ENCODE peak calls at places on chromosomes 16 and 17, in ten cellular contexts. Z, L, S, B, J, X, Y, U, D and P are unnamed samples. For H3K4me1, the result is how much of the 10 kb centered on the place peaks cover.

GRCh38 chr16:79278506-79278905 is 322.0 kb downstream of the MAF start:
- DNase-seq in Z (no peak), L (no peak), S (no peak), B (peak), J (no peak), X (no peak), Y (no peak), U (no peak), D (no peak), P (no peak)

GRCh38 chr16:642189-643049 is 791 bp downstream of the MCRIP2 start:
- DNase-seq in Z (peak), L (peak), S (no peak), B (peak), J (no peak), X (peak), Y (no peak), U (peak), D (peak), P (peak)

GRCh38 chr17:61362852-61363600 is 36.6 kb upstream of the TBX2 start:
- DNase-seq in Z (no peak), L (no peak), S (no peak), B (no peak), J (no peak), X (no peak), Y (no peak), U (no peak), D (no peak), P (no peak)

GRCh38 chr16:79054593-79054992 is 545.9 kb downstream of the MAF start:
- DNase-seq in Z (no peak), L (no peak), S (no peak), B (no peak), J (no peak), X (no peak), Y (no peak), U (no peak), D (no peak), P (no peak)

GRCh38 chr17:20965492-20965891 is 77.3 kb downstream of the USP22 start:
- DNase-seq in Z (no peak), L (no peak), S (no peak), B (no peak), J (no peak), X (no peak), Y (no peak), U (no peak), D (no peak), P (no peak)

GRCh38 chr16:56941856-56942331 is 10.0 kb downstream of the HERPUD1 start:
- DNase-seq in Z (no peak), L (no peak), S (no peak), B (no peak), J (no peak), X (no peak), Y (no peak), U (no peak), D (no peak), P (no peak)

GRCh38 chr17:67818110-67819002 is 6.9 kb upstream of the BPTF start:
- DNase-seq in Z (no peak), L (peak), S (no peak), B (no peak), J (no peak), X (no peak), Y (no peak), U (no peak), D (no peak), P (peak)

GRCh38 chr17:34539881-34540280 is 39.5 kb upstream of the TMEM132E start:
- DNase-seq in Z (no peak), L (no peak), S (no peak), B (no peak), J (no peak), X (no peak), Y (no peak), U (no peak), D (no peak), P (no peak)

GRCh38 chr16:760065-760464 is 469 bp upstream of the MSLN start:
- DNase-seq in Z (no peak), L (no peak), S (no peak), B (no peak), J (no peak), X (no peak), Y (no peak), U (no peak), D (no peak), P (no peak)

GRCh38 chr16:22739077-22739476 is 74.9 kb upstream of the HS3ST2 start:
- DNase-seq in Z (no peak), L (no peak), S (no peak), B (no peak), J (no peak), X (no peak), Y (no peak), U (no peak), D (no peak), P (no peak)

GRCh38 chr17:17151962-17152361 is 54.2 kb downstream of the PLD6 start:
- DNase-seq in Z (peak), L (peak), S (no peak), B (no peak), J (peak), X (peak), Y (peak), U (peak), D (peak), P (no peak)

GRCh38 chr17:8785547-8786412 is 13.4 kb downstream of the MFSD6L start:
- DNase-seq in Z (peak), L (peak), S (peak), B (peak), J (peak), X (peak), Y (peak), U (peak), D (peak), P (peak)

GRCh38 chr17:7750321-7750821 is 32.8 kb downstream of the DNAH2 start:
- DNase-seq in Z (no peak), L (no peak), S (no peak), B (no peak), J (no peak), X (no peak), Y (peak), U (peak), D (no peak), P (no peak)

GRCh38 chr16:67598527-67598926 is 36.2 kb downstream of the CTCF start:
- DNase-seq in Z (no peak), L (no peak), S (no peak), B (no peak), J (no peak), X (no peak), Y (peak), U (peak), D (no peak), P (no peak)

GRCh38 chr16:86931410-86931941 is 353.1 kb downstream of the FOXL1 start:
- DNase-seq in Z (no peak), L (peak), S (no peak), B (no peak), J (no peak), X (no peak), Y (peak), U (peak), D (no peak), P (no peak)

GRCh38 chr16:71854369-71854948 is 8.7 kb downstream of the ATXN1L start:
- DNase-seq in Z (no peak), L (no peak), S (no peak), B (no peak), J (no peak), X (no peak), Y (no peak), U (no peak), D (no peak), P (no peak)

GRCh38 chr17:8209909-8210760 is at the start of gene AURKB:
- DNase-seq in Z (peak), L (peak), S (peak), B (peak), J (peak), X (peak), Y (peak), U (peak), D (peak), P (peak)

GRCh38 chr16:2966043-2966802 is 2.1 kb downstream of the KREMEN2 start:
- DNase-seq in Z (no peak), L (no peak), S (no peak), B (no peak), J (no peak), X (no peak), Y (no peak), U (no peak), D (no peak), P (no peak)

GRCh38 chr17:78933959-78934568 is 8.9 kb upstream of the TIMP2 start:
- DNase-seq in Z (peak), L (peak), S (no peak), B (no peak), J (peak), X (peak), Y (peak), U (peak), D (peak), P (peak)

GRCh38 chr17:1259910-1260389 is 10.3 kb upstream of the BHLHA9 start:
- DNase-seq in Z (no peak), L (no peak), S (no peak), B (peak), J (no peak), X (no peak), Y (no peak), U (peak), D (no peak), P (no peak)

GRCh38 chr17:42362245-42362961 is 25.8 kb downstream of the STAT3 start:
- DNase-seq in Z (no peak), L (no peak), S (no peak), B (peak), J (no peak), X (peak), Y (no peak), U (peak), D (no peak), P (no peak)

GRCh38 chr16:87391324-87391949 is 699 bp upstream of the MAP1LC3B start:
- DNase-seq in Z (peak), L (peak), S (no peak), B (no peak), J (no peak), X (peak), Y (no peak), U (peak), D (peak), P (peak)

GRCh38 chr16:13480801-13481200 is 439.2 kb upstream of the ERCC4 start:
- DNase-seq in Z (no peak), L (no peak), S (no peak), B (no peak), J (no peak), X (no peak), Y (no peak), U (no peak), D (no peak), P (no peak)

GRCh38 chr17:27449541-27449940 is 6.7 kb upstream of the KSR1 start:
- DNase-seq in Z (no peak), L (no peak), S (no peak), B (no peak), J (no peak), X (no peak), Y (no peak), U (no peak), D (no peak), P (no peak)

GRCh38 chr17:41002814-41003213 is 3.1 kb upstream of the KRTAP3-2 start:
- DNase-seq in Z (no peak), L (no peak), S (no peak), B (no peak), J (no peak), X (no peak), Y (peak), U (peak), D (no peak), P (no peak)

GRCh38 chr16:27779719-27780161 is 229.8 kb downstream of the KATNIP start:
- DNase-seq in Z (peak), L (peak), S (no peak), B (no peak), J (no peak), X (peak), Y (peak), U (peak), D (peak), P (peak)

GRCh38 chr16:306911-307370 is 24.0 kb downstream of the PDIA2 start:
- DNase-seq in Z (no peak), L (no peak), S (no peak), B (no peak), J (no peak), X (no peak), Y (no peak), U (no peak), D (no peak), P (no peak)

GRCh38 chr16:67525176-67525860 is 3.3 kb upstream of the RIPOR1 start:
- DNase-seq in Z (no peak), L (no peak), S (no peak), B (no peak), J (no peak), X (no peak), Y (peak), U (no peak), D (no peak), P (no peak)

GRCh38 chr16:69833357-69833781 is 71.2 kb downstream of the WWP2 start:
- DNase-seq in Z (no peak), L (no peak), S (no peak), B (no peak), J (no peak), X (no peak), Y (peak), U (peak), D (no peak), P (peak)

GRCh38 chr17:43020789-43021738 is 1.1 kb downstream of the VAT1 start:
- DNase-seq in Z (peak), L (peak), S (no peak), B (no peak), J (peak), X (peak), Y (peak), U (peak), D (peak), P (peak)

GRCh38 chr16:56657555-56658430 is at the start of gene MT1F:
- DNase-seq in Z (peak), L (peak), S (peak), B (peak), J (peak), X (peak), Y (peak), U (peak), D (peak), P (peak)

GRCh38 chr17:6575596-6575988 is 19.2 kb upstream of the PITPNM3 start:
- DNase-seq in Z (no peak), L (no peak), S (no peak), B (no peak), J (no peak), X (no peak), Y (no peak), U (no peak), D (no peak), P (no peak)

GRCh38 chr17:18258356-18259038 is at the start of gene FLII:
- DNase-seq in Z (peak), L (peak), S (no peak), B (peak), J (no peak), X (no peak), Y (peak), U (peak), D (peak), P (peak)

GRCh38 chr16:11494029-11494428 is 92.7 kb downstream of the LITAF start:
- DNase-seq in Z (no peak), L (no peak), S (no peak), B (no peak), J (no peak), X (no peak), Y (no peak), U (no peak), D (no peak), P (no peak)

GRCh38 chr17:180380-181212 is 854 bp downstream of the DOC2B start:
- DNase-seq in Z (no peak), L (no peak), S (no peak), B (no peak), J (no peak), X (no peak), Y (no peak), U (peak), D (no peak), P (no peak)

GRCh38 chr17:67216544-67217320 is 28.3 kb downstream of the HELZ start:
- DNase-seq in Z (no peak), L (no peak), S (no peak), B (no peak), J (no peak), X (no peak), Y (no peak), U (no peak), D (no peak), P (no peak)

DNA sequence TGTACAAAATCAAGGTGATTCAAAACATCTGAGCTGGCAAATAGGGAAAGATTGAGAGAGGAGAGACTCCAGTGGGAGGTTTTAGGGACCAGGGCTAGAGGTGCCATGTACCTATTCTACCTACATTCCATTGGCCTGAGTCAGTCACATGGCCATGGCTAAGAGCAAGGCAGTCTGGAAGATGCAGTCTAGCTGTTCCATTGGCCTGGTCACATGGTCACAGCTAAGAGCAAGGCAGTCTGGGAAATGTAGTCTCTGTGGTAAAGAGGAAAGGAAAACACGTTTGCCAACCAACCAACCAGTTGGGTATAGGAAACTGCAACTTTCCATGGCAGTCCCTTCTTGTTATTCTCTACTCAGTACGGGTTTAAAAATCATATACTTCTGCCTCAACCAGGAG is 369.1 kb downstream of the XYLT1 start:
- DNase-seq in Z (no peak), L (peak), S (peak), B (peak), J (no peak), X (no peak), Y (peak), U (no peak), D (no peak), P (peak)
- H3K4me1 ChIP-seq in Z (under half), L (under half), S (under half), B (under half), J (under half), X (under half), Y (under half), U (under half), D (under half), P (under half)

GRCh38 chr16:30030011-30030685 is 923 bp downstream of the TLCD3B start:
- DNase-seq in Z (no peak), L (no peak), S (no peak), B (no peak), J (no peak), X (no peak), Y (no peak), U (no peak), D (no peak), P (no peak)
- H3K4me3 ChIP-seq in Z (no peak), L (no peak), S (no peak), B (no peak), J (no peak), X (no peak), Y (no peak), U (no peak), D (no peak), P (peak)

GRCh38 chr16:89323120-89323960 is 105.8 kb downstream of the ZNF778 start:
- DNase-seq in Z (no peak), L (no peak), S (no peak), B (no peak), J (no peak), X (no peak), Y (no peak), U (no peak), D (no peak), P (no peak)

GRCh38 chr16:89325861-89326471 is 108.5 kb downstream of the ZNF778 start:
- DNase-seq in Z (peak), L (peak), S (no peak), B (peak), J (no peak), X (peak), Y (peak), U (peak), D (peak), P (no peak)

GRCh38 chr16:89324056-89325010 is 106.8 kb downstream of the ZNF778 start:
- DNase-seq in Z (no peak), L (no peak), S (no peak), B (peak), J (no peak), X (peak), Y (peak), U (no peak), D (no peak), P (no peak)

GRCh38 chr16:89330177-89330856 is 112.8 kb downstream of the ZNF778 start:
- DNase-seq in Z (peak), L (no peak), S (peak), B (peak), J (no peak), X (peak), Y (peak), U (no peak), D (no peak), P (no peak)

GRCh38 chr16:89326721-89327120 is 109.2 kb downstream of the ZNF778 start:
- DNase-seq in Z (no peak), L (no peak), S (no peak), B (no peak), J (no peak), X (peak), Y (no peak), U (no peak), D (no peak), P (no peak)
- H3K4me1 ChIP-seq in Z (half or more), L (under half), S (half or more), B (half or more), J (under half), X (half or more), Y (under half), U (under half), D (under half), P (under half)

GRCh38 chr17:80766290-80766689 is 221.7 kb downstream of the RPTOR start:
- DNase-seq in Z (no peak), L (no peak), S (no peak), B (no peak), J (no peak), X (no peak), Y (no peak), U (no peak), D (no peak), P (no peak)
- H3K4me3 ChIP-seq in Z (no peak), L (no peak), S (no peak), B (no peak), J (no peak), X (no peak), Y (no peak), U (no peak), D (no peak), P (no peak)

GRCh38 chr16:30949655-30950515 is 1.0 kb downstream of the ORAI3 start:
- DNase-seq in Z (peak), L (peak), S (peak), B (peak), J (peak), X (peak), Y (peak), U (peak), D (peak), P (no peak)
- H3K4me1 ChIP-seq in Z (half or more), L (under half), S (under half), B (under half), J (under half), X (under half), Y (under half), U (under half), D (under half), P (under half)

DNA sequence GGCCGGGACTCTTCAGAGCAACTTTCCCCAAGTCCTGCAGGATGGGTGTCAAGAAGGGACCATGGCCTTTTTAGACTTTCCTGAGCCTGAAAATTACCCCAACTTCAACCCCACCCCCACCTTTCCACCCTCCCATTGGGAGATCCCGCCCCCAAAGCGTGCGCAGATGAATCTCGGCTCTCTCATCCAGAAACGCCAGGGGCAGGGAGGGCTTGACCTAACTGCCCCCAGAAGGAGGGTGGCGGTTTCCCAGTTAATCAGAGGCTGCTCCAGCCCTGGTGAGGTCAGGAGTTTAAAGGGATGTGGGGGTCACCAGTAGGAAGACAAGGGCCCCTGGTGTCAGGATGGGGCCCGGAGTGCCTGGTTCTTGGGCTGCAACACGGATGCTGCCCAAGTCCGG is 480 bp downstream of the KIF19 start:
- DNase-seq in Z (no peak), L (no peak), S (no peak), B (no peak), J (no peak), X (no peak), Y (no peak), U (no peak), D (no peak), P (no peak)
- H3K4me3 ChIP-seq in Z (peak), L (peak), S (no peak), B (no peak), J (peak), X (peak), Y (no peak), U (no peak), D (no peak), P (peak)

GRCh38 chr17:37361543-37361942 is 14.2 kb upstream of the C17orf78 start:
- DNase-seq in Z (no peak), L (no peak), S (no peak), B (no peak), J (no peak), X (no peak), Y (no peak), U (no peak), D (no peak), P (no peak)

GRCh38 chr17:37360632-37361031 is 15.2 kb upstream of the C17orf78 start:
- DNase-seq in Z (no peak), L (no peak), S (no peak), B (no peak), J (no peak), X (no peak), Y (peak), U (peak), D (no peak), P (no peak)

GRCh38 chr17:37359682-37360188 is 16.1 kb upstream of the C17orf78 start:
- DNase-seq in Z (no peak), L (no peak), S (no peak), B (no peak), J (no peak), X (no peak), Y (peak), U (no peak), D (peak), P (no peak)

GRCh38 chr17:37368577-37368976 is 7.2 kb upstream of the C17orf78 start:
- DNase-seq in Z (no peak), L (no peak), S (no peak), B (no peak), J (no peak), X (no peak), Y (peak), U (peak), D (no peak), P (no peak)

GRCh38 chr17:37365589-37365988 is 10.2 kb upstream of the C17orf78 start:
- DNase-seq in Z (no peak), L (no peak), S (no peak), B (no peak), J (no peak), X (no peak), Y (no peak), U (no peak), D (no peak), P (no peak)
- H3K4me1 ChIP-seq in Z (under half), L (under half), S (under half), B (under half), J (under half), X (under half), Y (under half), U (under half), D (under half), P (under half)